ENCODE peak calls at places on chromosome 18, in seven cellular contexts. A, W, R, K, F, T and Y are unnamed samples.

GRCh38 chr18:57983965-57984364 is 60.1 kb upstream of the NEDD4L start:
- DNase-seq in W (no peak), A (no peak), R (no peak), T (no peak), F (no peak), K (no peak), Y (no peak)

GRCh38 chr18:13441731-13442130 is 223.2 kb downstream of the LDLRAD4 start:
- DNase-seq in W (no peak), K (no peak), T (no peak), A (no peak), F (no peak), R (no peak), Y (no peak)

GRCh38 chr18:74544898-74545297 is 10.6 kb downstream of the CNDP1 start:
- DNase-seq in A (no peak), R (no peak), K (no peak), W (no peak), T (no peak), F (no peak), Y (no peak)

GRCh38 chr18:74897971-74898657 is 300.4 kb downstream of the ZNF407 start:
- DNase-seq in W (no peak), K (no peak), A (no peak), T (peak; percentile 40), R (peak; percentile 85), F (no peak), Y (no peak)

GRCh38 chr18:42310956-42311355 is 355.9 kb downstream of the PIK3C3 start:
- DNase-seq in A (peak; percentile 93), R (no peak), T (peak; percentile 22), F (no peak), W (peak; percentile 77), K (no peak), Y (no peak)

GRCh38 chr18:7844017-7844416 is 276.9 kb downstream of the PTPRM start:
- DNase-seq in F (no peak), K (no peak), R (peak; percentile 33), T (no peak), W (no peak), A (no peak), Y (no peak)

GRCh38 chr18:54946149-54946581 is 13.1 kb downstream of the CCDC68 start:
- DNase-seq in K (no peak), T (peak; percentile 56), R (peak; percentile 33), W (peak; percentile 71), F (no peak), A (no peak), Y (no peak)

GRCh38 chr18:43265465-43265864 is 11.8 kb downstream of the SYT4 start:
- DNase-seq in R (no peak), F (no peak), W (no peak), T (no peak), A (no peak), K (no peak), Y (no peak)

GRCh38 chr18:21112543-21113105 is 1.0 kb upstream of the ROCK1 start:
- DNase-seq in K (no peak), T (peak; percentile 24), R (peak; percentile 32), A (peak; percentile 22), W (no peak), F (no peak), Y (no peak)

GRCh38 chr18:13811993-13812392 is 12.0 kb upstream of the MC5R start:
- DNase-seq in W (no peak), R (no peak), T (no peak), A (peak; percentile 58), K (peak; percentile 49), F (no peak), Y (no peak)

GRCh38 chr18:23673725-23674124 is 11.0 kb upstream of the ANKRD29 start:
- DNase-seq in R (no peak), K (no peak), T (no peak), A (no peak), W (no peak), F (no peak), Y (no peak)

GRCh38 chr18:76098728-76099514 is 396.1 kb downstream of the ZNF516 start:
- DNase-seq in K (no peak), T (no peak), A (peak; percentile 23), W (no peak), R (no peak), F (no peak), Y (no peak)

GRCh38 chr18:79664525-79665125 is 15.0 kb upstream of the CTDP1 start:
- DNase-seq in A (no peak), K (no peak), F (no peak), W (peak; percentile 94), T (peak; percentile 77), R (peak; percentile 85), Y (no peak)

GRCh38 chr18:79373736-79374135 is 22.0 kb upstream of the NFATC1 start:
- DNase-seq in R (no peak), F (no peak), A (no peak), K (no peak), T (no peak), W (no peak), Y (no peak)

GRCh38 chr18:31857516-31858106 is 85.3 kb downstream of the TRAPPC8 start:
- DNase-seq in T (no peak), F (no peak), A (no peak), W (no peak), R (no peak), K (no peak), Y (no peak)

GRCh38 chr18:45359275-45360009 is 255.8 kb upstream of the SLC14A2 start:
- DNase-seq in R (no peak), T (no peak), F (no peak), W (peak; percentile 56), K (no peak), A (peak; percentile 74), Y (no peak)
- H2BK5ac ChIP-seq in R (no peak overlapping the region), T (no peak overlapping the region), F (no peak overlapping the region), W (no peak overlapping the region), K (no peak overlapping the region), A (no peak overlapping the region), Y (no peak overlapping the region)

DNA sequence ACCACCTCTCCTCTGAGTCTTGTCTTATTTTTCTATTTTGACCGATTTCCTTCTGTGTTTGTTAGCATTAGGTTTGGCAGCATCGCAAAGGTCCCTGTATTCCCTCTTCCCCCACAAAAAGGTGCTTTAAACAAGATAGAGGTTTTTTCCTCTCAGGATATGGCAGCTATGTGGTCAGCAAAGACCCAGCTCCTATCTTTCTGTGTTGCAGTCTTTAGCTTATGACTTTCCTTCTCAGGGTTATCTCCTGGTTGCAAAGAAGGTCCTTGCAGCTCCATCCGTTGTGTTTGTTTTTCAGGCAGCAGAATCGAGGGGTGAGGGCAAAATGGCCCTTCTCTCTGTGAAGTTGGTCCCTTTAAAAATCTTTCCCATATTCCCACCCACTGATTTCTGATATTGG is 38.4 kb downstream of the GALNT1 start:
- DNase-seq in T (no peak), W (no peak), R (no peak), K (no peak), F (no peak), A (no peak), Y (no peak)
- H3K9ac ChIP-seq in T (peak overlapping the region; percentile 50), W (no peak overlapping the region), R (no peak overlapping the region), K (no peak overlapping the region), F (no peak overlapping the region), A (no peak overlapping the region), Y (no peak overlapping the region)

GRCh38 chr18:9437672-9438071 is 37.6 kb upstream of the RALBP1 start:
- DNase-seq in A (no peak), W (no peak), K (no peak), R (no peak), T (no peak), F (no peak), Y (no peak)

GRCh38 chr18:9436176-9436575 is 39.1 kb upstream of the RALBP1 start:
- DNase-seq in R (no peak), F (no peak), A (no peak), W (no peak), T (no peak), K (no peak), Y (no peak)

GRCh38 chr18:9434240-9434701 is 41.0 kb upstream of the RALBP1 start:
- DNase-seq in A (peak; percentile 32), W (no peak), T (no peak), R (no peak), F (peak; percentile 55), K (peak; percentile 58), Y (peak; percentile 62)

GRCh38 chr18:9435041-9435440 is 40.3 kb upstream of the RALBP1 start:
- DNase-seq in K (no peak), T (no peak), F (no peak), R (no peak), A (no peak), W (peak; percentile 97), Y (no peak)

DNA sequence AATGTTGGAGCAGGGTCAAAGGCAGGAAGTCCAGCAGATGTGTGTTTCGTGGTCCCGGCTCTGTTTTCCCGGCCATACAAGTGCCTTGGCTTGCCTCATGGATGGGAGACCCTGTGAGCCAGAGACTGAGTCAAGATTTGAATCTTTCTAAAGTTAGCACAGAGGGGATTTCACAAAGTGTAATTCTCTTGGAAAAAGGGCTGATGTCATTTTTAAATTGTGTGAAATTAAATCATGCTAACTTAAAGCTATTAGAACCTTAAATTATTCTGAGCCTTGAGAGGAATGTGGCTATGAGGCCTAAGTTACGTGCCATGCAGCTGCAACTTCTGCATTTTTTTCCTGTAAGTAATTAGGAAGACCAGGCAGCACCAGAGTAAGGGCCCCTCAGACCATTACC is 38.3 kb upstream of the RALBP1 start:
- DNase-seq in R (peak; percentile 66), A (no peak), T (peak; percentile 43), F (no peak), K (no peak), W (peak; percentile 55), Y (no peak)
- H3K27ac ChIP-seq in R (no peak overlapping the region), A (no peak overlapping the region), T (no peak overlapping the region), F (no peak overlapping the region), K (no peak overlapping the region), W (no peak overlapping the region), Y (no peak overlapping the region)

GRCh38 chr18:68916734-68917133 is 118.9 kb downstream of the CCDC102B start:
- DNase-seq in R (no peak), K (no peak), T (no peak), W (no peak), A (peak; percentile 19), F (no peak), Y (no peak)
- H2BK5ac ChIP-seq in R (no peak overlapping the region), K (no peak overlapping the region), T (no peak overlapping the region), W (no peak overlapping the region), A (no peak overlapping the region), F (no peak overlapping the region), Y (no peak overlapping the region)

GRCh38 chr18:37532917-37533316 is 32.7 kb downstream of the CELF4 start:
- DNase-seq in A (no peak), W (no peak), K (no peak), F (no peak), T (no peak), R (no peak), Y (no peak)
- H3K9ac ChIP-seq in A (no peak overlapping the region), W (no peak overlapping the region), K (no peak overlapping the region), F (no peak overlapping the region), T (no peak overlapping the region), R (no peak overlapping the region), Y (no peak overlapping the region)

DNA sequence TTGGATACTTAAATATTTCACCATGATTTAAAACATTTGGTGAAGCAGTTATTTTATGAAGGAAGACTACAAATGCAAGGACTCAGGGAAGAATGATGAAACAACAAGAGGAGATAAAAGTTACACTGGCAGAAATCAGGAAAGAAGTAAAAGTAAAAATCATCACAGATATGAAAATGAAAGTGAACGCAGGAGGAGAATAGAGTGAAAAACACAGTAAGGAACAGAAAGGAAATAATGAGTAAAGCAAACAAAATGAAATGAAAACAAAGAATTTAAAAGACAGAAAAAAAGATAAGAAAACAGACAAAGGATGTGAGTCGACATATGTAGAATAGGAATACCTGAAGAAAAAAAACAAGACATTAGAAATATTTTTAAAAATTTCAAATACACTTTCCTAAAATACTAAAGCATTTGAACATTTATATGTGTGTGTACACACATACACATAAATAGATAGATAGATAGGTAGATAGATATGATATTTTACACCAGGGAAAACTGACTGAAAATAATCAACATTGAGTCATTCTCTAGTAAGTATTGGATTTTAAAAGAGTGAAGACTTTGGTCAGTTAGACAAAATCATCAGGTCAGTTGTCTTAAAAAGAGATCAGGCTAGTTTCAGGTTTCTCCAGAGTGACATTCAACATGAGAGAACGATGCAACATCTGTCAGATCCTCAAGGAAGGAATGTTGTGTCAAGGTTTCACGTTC is 12.1 kb upstream of the KDSR start:
- DNase-seq in K (no peak), A (peak; percentile 15), W (no peak), T (no peak), R (no peak), F (no peak), Y (no peak)
- H3K27ac ChIP-seq in K (no peak overlapping the region), A (no peak overlapping the region), W (no peak overlapping the region), T (no peak overlapping the region), R (no peak overlapping the region), F (no peak overlapping the region), Y (no peak overlapping the region)